ENCODE peak calls at places on chromosome 2, in nine cellular contexts. W, R, U, K, T, G, J, L and F are unnamed samples.

GRCh38 chr2:11921030-11921583 is 174.7 kb downstream of the LPIN1 start:
- DNase-seq in K (no peak), L (no peak), J (no peak), T (no peak), R (no peak), U (no peak), W (no peak), G (no peak), F (no peak)

GRCh38 chr2:211609127-211609526 is 929.5 kb downstream of the ERBB4 start:
- DNase-seq in U (no peak), G (no peak), J (no peak), K (no peak), T (no peak), R (no peak), W (no peak), L (no peak), F (no peak)

GRCh38 chr2:68365087-68365486 is at the start of gene PLEK:
- DNase-seq in W (no peak), J (no peak), U (no peak), L (no peak), R (peak), K (no peak), T (no peak), G (no peak), F (peak)

GRCh38 chr2:38966678-38967077 is 77.0 kb downstream of the ARHGEF33 start:
- DNase-seq in W (no peak), L (no peak), K (no peak), T (no peak), J (no peak), U (no peak), R (no peak), G (no peak), F (no peak)

GRCh38 chr2:160423141-160423540 is 70.5 kb downstream of the RBMS1 start:
- DNase-seq in G (no peak), J (no peak), W (no peak), K (no peak), T (no peak), R (no peak), L (no peak), U (no peak), F (no peak)

GRCh38 chr2:53242090-53242489 is 525.5 kb upstream of the CHAC2 start:
- DNase-seq in J (no peak), T (no peak), R (no peak), W (no peak), L (no peak), K (no peak), G (no peak), U (no peak), F (no peak)

GRCh38 chr2:239299218-239299939 is 101.4 kb downstream of the HDAC4 start:
- DNase-seq in J (no peak), R (peak), G (no peak), K (no peak), W (no peak), T (peak), L (no peak), U (no peak), F (peak)

GRCh38 chr2:148867079-148867769 is 7.8 kb upstream of the KIF5C start:
- DNase-seq in R (no peak), T (no peak), G (no peak), K (no peak), L (no peak), J (no peak), W (no peak), U (no peak), F (no peak)

GRCh38 chr2:100265226-100265625 is 57.1 kb downstream of the LONRF2 start:
- DNase-seq in R (no peak), L (no peak), T (no peak), J (no peak), G (no peak), W (no peak), K (no peak), U (no peak), F (no peak)

GRCh38 chr2:203623616-203624015 is 82.8 kb upstream of the CD28 start:
- DNase-seq in R (no peak), U (no peak), J (no peak), T (no peak), L (no peak), W (no peak), K (peak), G (no peak), F (no peak)

GRCh38 chr2:238696323-238696722 is 151.6 kb upstream of the TWIST2 start:
- DNase-seq in R (no peak), W (no peak), G (no peak), J (no peak), L (no peak), K (no peak), U (no peak), T (no peak), F (no peak)

GRCh38 chr2:172234716-172235661 is 132.3 kb upstream of the DLX2 start:
- DNase-seq in K (no peak), G (peak), R (no peak), L (no peak), T (peak), W (peak), J (peak), U (peak), F (no peak)

GRCh38 chr2:99572380-99572779 is 82.6 kb upstream of the REV1 start:
- DNase-seq in G (no peak), T (peak), J (no peak), L (no peak), U (no peak), W (no peak), K (peak), R (no peak), F (no peak)

GRCh38 chr2:60339286-60339685 is 214.2 kb downstream of the BCL11A start:
- DNase-seq in T (no peak), W (no peak), U (no peak), R (no peak), J (no peak), G (no peak), K (no peak), L (no peak), F (no peak)

GRCh38 chr2:208872591-208872990 is 466.0 kb downstream of the PTH2R start:
- DNase-seq in R (no peak), W (no peak), L (no peak), U (no peak), K (no peak), J (no peak), G (no peak), T (no peak), F (no peak)

GRCh38 chr2:149005471-149006077 is 32.9 kb upstream of the LYPD6B start:
- DNase-seq in L (no peak), U (no peak), T (no peak), J (peak), K (no peak), W (no peak), G (no peak), R (no peak), F (no peak)

GRCh38 chr2:95053543-95053942 is 28.0 kb downstream of the MAL start:
- DNase-seq in G (no peak), R (peak), U (no peak), W (peak), L (no peak), T (no peak), J (no peak), K (no peak), F (peak)

GRCh38 chr2:229748950-229749349 is 34.6 kb upstream of the DNER start:
- DNase-seq in L (no peak), U (no peak), T (no peak), J (peak), G (no peak), K (no peak), R (no peak), W (no peak), F (no peak)

GRCh38 chr2:203740741-203741363 is 34.4 kb downstream of the CD28 start:
- DNase-seq in R (no peak), G (no peak), K (peak), L (peak), T (no peak), U (no peak), W (no peak), J (no peak), F (no peak)

GRCh38 chr2:38515155-38516074 is 87.3 kb downstream of the HNRNPLL start:
- DNase-seq in J (no peak), K (peak), R (peak), T (no peak), L (peak), U (no peak), W (no peak), G (no peak), F (peak)

GRCh38 chr2:75403991-75404428 is 156.7 kb downstream of the EVA1A start:
- DNase-seq in J (peak), T (peak), G (peak), U (no peak), W (no peak), L (peak), K (peak), R (no peak), F (no peak)

GRCh38 chr2:3171564-3172264 is 205.9 kb downstream of the EIPR1 start:
- DNase-seq in J (no peak), W (no peak), G (no peak), U (no peak), K (no peak), L (no peak), T (no peak), R (peak), F (peak)

GRCh38 chr2:224591245-224591644 is 6.1 kb upstream of the CUL3 start:
- DNase-seq in L (no peak), T (no peak), R (no peak), K (no peak), W (no peak), J (no peak), U (no peak), G (no peak), F (no peak)

GRCh38 chr2:168543037-168543436 is 87.0 kb downstream of the CERS6 start:
- DNase-seq in W (no peak), R (no peak), G (no peak), L (no peak), T (no peak), U (no peak), K (no peak), J (no peak), F (no peak)

GRCh38 chr2:24380687-24381271 is 20.4 kb upstream of the ITSN2 start:
- DNase-seq in U (peak), K (no peak), J (no peak), L (no peak), G (peak), T (no peak), R (no peak), W (no peak), F (no peak)

GRCh38 chr2:12624911-12625598 is 91.7 kb upstream of the TRIB2 start:
- DNase-seq in L (no peak), T (no peak), U (no peak), W (no peak), G (no peak), K (no peak), J (no peak), R (no peak), F (no peak)

GRCh38 chr2:145012214-145012670 is 492.3 kb upstream of the ZEB2 start:
- DNase-seq in U (no peak), W (no peak), R (peak), G (no peak), L (peak), J (no peak), T (peak), K (peak), F (no peak)

GRCh38 chr2:152200101-152200500 is 24.5 kb upstream of the STAM2 start:
- DNase-seq in J (no peak), L (no peak), G (no peak), W (no peak), U (no peak), K (peak), R (no peak), T (no peak), F (no peak)

GRCh38 chr2:232377841-232378734 is 463 bp upstream of the ALPP start:
- DNase-seq in T (no peak), U (no peak), W (no peak), G (no peak), J (no peak), R (peak), L (no peak), K (no peak), F (peak)

GRCh38 chr2:181953773-181954537 is 31.7 kb upstream of the PPP1R1C start:
- DNase-seq in L (peak), J (peak), K (peak), R (no peak), T (peak), W (peak), G (peak), U (peak), F (no peak)

GRCh38 chr2:180604077-180604476 is 376.3 kb upstream of the UBE2E3 start:
- DNase-seq in U (no peak), R (no peak), L (peak), G (peak), T (no peak), J (no peak), K (peak), W (peak), F (no peak)

GRCh38 chr2:201116959-201117734 is 1.2 kb downstream of the CFLAR start:
- DNase-seq in U (peak), G (no peak), L (peak), R (peak), W (peak), T (peak), K (peak), J (peak), F (peak)

GRCh38 chr2:113891265-113891959 is 1.5 kb downstream of the ACTR3 start:
- DNase-seq in K (no peak), G (no peak), U (no peak), T (no peak), R (no peak), J (no peak), L (no peak), W (no peak), F (no peak)

GRCh38 chr2:233414777-233415570 is 60.7 kb downstream of the DGKD start:
- DNase-seq in R (no peak), T (no peak), J (no peak), G (no peak), U (peak), L (peak), W (peak), K (peak), F (no peak)